ENCODE peak calls at places on chromosomes 11 and 22, in five cellular contexts. O is left ventricle myocardium inferior; E is suprapubic skin; A is CD4-positive, alpha-beta memory T cell; S is cardiac muscle cell. X is an unnamed sample. For H3K4me1, the result is how much of the 10 kb centered on the place peaks cover.

GRCh38 chr11:17391493-17392355 is 3.3 kb upstream of the KCNJ11 start:
- DNase-seq in O (no peak), E (no peak), A (no peak), S (no peak), X (no peak)

GRCh38 chr11:121555172-121555571 is 102.4 kb upstream of the SORL1-AS1 start:
- DNase-seq in O (no peak), E (no peak), A (no peak), S (no peak), X (no peak)

GRCh38 chr11:66800720-66801428 is 42.4 kb upstream of the RCE1 start:
- DNase-seq in O (no peak), E (no peak), A (no peak), S (no peak), X (no peak)

GRCh38 chr11:125890447-125891100 is 3.1 kb downstream of the HYLS1 start:
- DNase-seq in O (no peak), E (no peak), A (no peak), S (no peak), X (no peak)

GRCh38 chr11:71214553-71215371 is 37.6 kb downstream of the SHANK2 start:
- DNase-seq in O (no peak), E (no peak), A (no peak), S (no peak), X (no peak)

GRCh38 chr22:25078591-25078990 is 121.1 kb upstream of the CRYBB3 start:
- DNase-seq in O (no peak), E (no peak), A (no peak), S (no peak), X (no peak)

GRCh38 chr11:20835561-20835960 is 166.2 kb downstream of the NELL1 start:
- DNase-seq in O (no peak), E (no peak), A (no peak), S (no peak), X (no peak)

GRCh38 chr22:31958625-31959239 is 14.4 kb downstream of the YWHAH start:
- DNase-seq in O (no peak), E (no peak), A (peak), S (no peak), X (no peak)

GRCh38 chr22:44379817-44380560 is 67.2 kb upstream of the SHISAL1 start:
- DNase-seq in O (no peak), E (no peak), A (no peak), S (no peak), X (peak)

GRCh38 chr11:12746593-12747097 is 72.4 kb downstream of the TEAD1 start:
- DNase-seq in O (peak), E (no peak), A (no peak), S (peak), X (peak)
- H3K4me1 ChIP-seq in O (half or more), E (under half), A (under half), S (under half), X (under half)

GRCh38 chr11:95910638-95911368 is 13.1 kb downstream of the MTMR2 start:
- DNase-seq in O (no peak), E (no peak), A (no peak), S (no peak), X (no peak)
- H3K4me3 ChIP-seq in O (peak), E (no peak), A (no peak), S (no peak), X (no peak)

DNA sequence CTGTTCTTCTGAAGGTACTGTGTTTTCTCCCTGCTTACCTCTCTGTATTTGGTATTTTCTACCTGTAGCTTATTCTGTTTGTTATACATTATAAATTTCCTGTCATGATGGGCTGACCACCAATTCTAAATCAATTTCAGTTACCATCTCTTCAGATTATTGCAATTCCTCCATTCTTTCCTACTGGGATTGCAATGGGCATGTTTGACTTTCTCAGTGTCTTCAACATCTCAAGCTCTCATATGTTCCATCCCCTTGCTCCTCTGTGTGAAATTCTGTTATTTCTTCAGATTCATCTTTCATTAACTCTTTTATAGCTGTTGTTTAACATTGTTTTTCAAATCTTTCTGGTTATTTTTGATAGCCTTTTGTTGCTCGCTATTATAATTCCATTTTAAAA is 15.5 kb upstream of the C22orf39 start:
- DNase-seq in O (no peak), E (no peak), A (no peak), S (no peak), X (no peak)
- H3K27ac ChIP-seq in O (no peak), E (no peak), A (no peak), S (no peak), X (no peak)

DNA sequence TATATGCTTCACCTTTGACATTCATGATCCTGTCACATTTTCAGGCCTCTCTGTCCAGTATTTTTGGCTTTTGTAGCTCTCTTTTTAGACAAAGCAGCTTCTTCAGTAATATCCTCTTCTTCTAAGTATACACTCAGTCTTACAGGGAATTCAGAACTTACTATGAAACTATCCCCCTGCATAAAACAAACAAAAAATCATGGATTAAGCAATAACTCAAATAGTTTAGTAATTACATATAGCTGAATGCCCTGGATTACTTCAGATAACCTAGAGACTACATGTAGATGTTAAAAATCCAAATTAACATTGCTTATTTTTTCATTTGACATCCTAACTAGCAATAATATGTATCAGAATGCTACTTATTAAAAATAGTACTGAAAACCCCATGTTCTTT is 5.2 kb downstream of the TAF1D start:
- DNase-seq in O (no peak), E (no peak), A (no peak), S (no peak), X (no peak)
- H3K4me1 ChIP-seq in O (half or more), E (under half), A (half or more), S (under half), X (under half)

GRCh38 chr11:78351979-78352731 is 65.5 kb downstream of the GAB2 start:
- DNase-seq in O (no peak), E (no peak), A (no peak), S (peak), X (no peak)

GRCh38 chr11:78350646-78351165 is 66.9 kb downstream of the GAB2 start:
- DNase-seq in O (no peak), E (no peak), A (no peak), S (no peak), X (peak)

GRCh38 chr11:78351193-78351592 is 66.4 kb downstream of the GAB2 start:
- DNase-seq in O (no peak), E (no peak), A (no peak), S (no peak), X (no peak)

GRCh38 chr11:78350101-78350645 is 67.4 kb downstream of the GAB2 start:
- DNase-seq in O (no peak), E (no peak), A (no peak), S (no peak), X (peak)

DNA sequence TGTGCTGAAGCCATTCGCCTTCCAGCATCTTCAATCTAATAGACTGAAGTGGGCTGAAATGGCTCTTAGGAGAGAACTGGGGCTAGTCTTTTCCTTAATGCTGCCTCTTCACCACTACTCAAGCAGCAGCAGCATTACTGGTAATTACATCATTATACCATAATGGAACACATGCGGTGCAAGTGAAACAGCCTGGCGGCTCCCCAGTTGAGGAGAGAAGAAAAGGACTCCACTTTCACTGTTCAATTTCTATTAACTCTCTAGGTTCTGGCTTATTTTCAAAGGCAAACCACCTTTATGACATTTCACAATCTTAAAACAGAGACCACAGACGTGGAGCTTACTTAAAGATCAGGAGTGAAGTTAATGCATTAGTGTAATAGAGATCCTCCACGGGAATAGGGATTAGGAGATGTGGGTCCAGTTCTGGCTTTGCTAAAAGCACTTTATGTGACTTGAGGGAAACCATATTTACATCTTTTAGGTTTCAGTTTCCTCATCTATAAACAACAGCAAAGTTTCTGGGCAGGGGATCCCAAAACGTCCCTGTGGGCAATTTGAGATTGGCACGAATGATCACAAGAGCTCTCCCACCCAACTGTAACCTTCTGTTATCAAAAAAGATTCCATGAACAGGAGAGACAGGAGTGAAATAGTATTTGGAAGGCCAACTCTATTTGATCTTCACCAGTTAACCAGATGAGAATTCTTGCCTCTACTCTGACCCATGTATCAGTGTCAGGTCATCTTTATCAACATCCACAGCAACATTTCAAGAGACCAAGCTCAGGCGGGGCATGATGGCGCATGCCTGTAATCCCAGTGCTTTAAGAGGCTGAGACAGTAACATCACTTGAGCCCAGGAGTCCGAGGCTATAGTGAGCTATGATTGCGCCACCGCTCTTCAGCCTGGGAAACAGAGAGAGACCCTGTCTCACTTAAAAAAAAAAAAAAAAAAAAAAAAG is 62.6 kb downstream of the GAB2 start:
- DNase-seq in O (no peak), E (no peak), A (no peak), S (no peak), X (no peak)
- H3K4me3 ChIP-seq in O (no peak), E (no peak), A (no peak), S (no peak), X (no peak)

GRCh38 chr22:36225333-36225922 is 13.9 kb downstream of the APOL2 start:
- DNase-seq in O (no peak), E (no peak), A (no peak), S (no peak), X (no peak)

GRCh38 chr22:36226189-36226588 is 13.1 kb downstream of the APOL2 start:
- DNase-seq in O (no peak), E (no peak), A (no peak), S (no peak), X (no peak)

GRCh38 chr22:36224245-36224644 is 15.1 kb downstream of the APOL2 start:
- DNase-seq in O (no peak), E (no peak), A (no peak), S (no peak), X (no peak)

GRCh38 chr22:36227806-36228205 is 11.5 kb downstream of the APOL2 start:
- DNase-seq in O (no peak), E (no peak), A (no peak), S (no peak), X (no peak)

GRCh38 chr22:36227396-36227795 is 11.9 kb downstream of the APOL2 start:
- DNase-seq in O (no peak), E (no peak), A (no peak), S (no peak), X (no peak)
- H3K27ac ChIP-seq in O (no peak), E (no peak), A (no peak), S (no peak), X (no peak)

GRCh38 chr22:29291215-29291614 is 15.2 kb upstream of the GAS2L1 start:
- DNase-seq in O (no peak), E (no peak), A (no peak), S (no peak), X (no peak)
- H3K4me1 ChIP-seq in O (under half), E (under half), A (under half), S (under half), X (under half)

GRCh38 chr11:1440066-1440465 is 46.5 kb downstream of the MOB2 start:
- DNase-seq in O (no peak), E (no peak), A (no peak), S (no peak), X (no peak)
- H3K4me3 ChIP-seq in O (no peak), E (no peak), A (no peak), S (no peak), X (no peak)

DNA sequence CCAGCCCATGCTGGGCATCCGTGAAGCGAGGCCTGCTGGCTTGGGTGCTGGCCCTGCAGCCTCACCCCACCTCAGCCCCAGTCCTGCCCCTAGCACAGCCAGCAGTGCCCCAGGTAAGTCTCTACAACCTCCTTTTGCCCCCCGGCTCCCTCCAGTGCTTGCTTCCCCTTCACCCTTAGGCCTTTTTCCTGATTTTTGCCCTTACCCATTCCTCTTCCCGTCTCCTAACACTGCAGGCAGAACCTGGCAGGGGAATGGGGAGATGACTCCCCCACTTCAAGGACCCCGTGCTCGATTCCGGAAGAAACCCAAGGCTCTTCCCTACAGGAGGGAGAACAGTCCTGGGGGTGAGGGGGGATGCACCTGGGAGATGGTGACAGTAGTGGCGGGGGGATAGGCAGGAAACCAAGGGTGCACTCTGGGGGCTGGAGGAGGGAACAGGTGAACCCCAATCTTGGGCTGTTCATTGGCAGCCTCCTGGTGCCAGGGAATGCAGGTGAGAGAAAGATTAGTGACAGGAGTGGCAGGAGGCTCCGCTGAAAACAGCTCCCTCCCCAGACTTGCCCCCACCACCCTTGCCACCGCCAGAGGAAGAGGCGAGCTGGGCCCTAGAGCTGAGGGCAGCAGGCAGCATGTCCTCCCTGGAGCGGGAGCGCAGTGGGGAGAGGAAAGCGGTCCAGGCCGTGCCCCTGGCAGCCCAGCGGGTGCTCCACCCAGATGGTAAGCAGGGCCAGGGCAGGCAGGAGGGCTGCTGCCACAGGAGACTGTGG is 14.2 kb downstream of the ROBO3 start:
- DNase-seq in O (no peak), E (peak), A (no peak), S (no peak), X (no peak)
- H3K27ac ChIP-seq in O (peak), E (no peak), A (no peak), S (no peak), X (no peak)

X was measured in heart left ventricle.